ENCODE peak calls at places on chromosomes 11 and 22, in five cellular contexts. One of them, this sample, is unnamed.

GRCh38 chr11:9571071-9571765 is 2.3 kb upstream of the WEE1 start:
- DNase-seq in A549: no peak
- DNase-seq in GM23338: no peak
- DNase-seq in K562: no peak
- DNase-seq in HepG2: no peak
- DNase-seq in this sample: no peak

GRCh38 chr22:25623310-25623734 is 58.8 kb downstream of the GRK3 start:
- DNase-seq in A549: no peak
- DNase-seq in GM23338: no peak
- DNase-seq in K562: no peak
- DNase-seq in HepG2: no peak
- DNase-seq in this sample: peak; percentile 93

GRCh38 chr11:128367573-128367972 is 219.8 kb downstream of the ETS1 start:
- DNase-seq in A549: no peak
- DNase-seq in GM23338: no peak
- DNase-seq in K562: no peak
- DNase-seq in HepG2: no peak
- DNase-seq in this sample: peak; percentile 41

GRCh38 chr11:72364754-72365153 is 69.6 kb downstream of the CLPB start:
- DNase-seq in A549: no peak
- DNase-seq in GM23338: no peak
- DNase-seq in K562: no peak
- DNase-seq in HepG2: no peak
- DNase-seq in this sample: no peak

GRCh38 chr11:86987687-86988086 is 32.5 kb upstream of the FZD4 start:
- DNase-seq in A549: no peak
- DNase-seq in GM23338: no peak
- DNase-seq in K562: no peak
- DNase-seq in HepG2: no peak
- DNase-seq in this sample: no peak

GRCh38 chr11:118142809-118143208 is 9.8 kb downstream of the SCN4B start:
- DNase-seq in A549: no peak
- DNase-seq in GM23338: no peak
- DNase-seq in K562: peak; percentile 17
- DNase-seq in HepG2: no peak
- DNase-seq in this sample: no peak

GRCh38 chr22:32932176-32932575 is 126.0 kb downstream of the SYN3 start:
- DNase-seq in A549: no peak
- DNase-seq in GM23338: no peak
- DNase-seq in K562: no peak
- DNase-seq in HepG2: peak; percentile 31
- DNase-seq in this sample: no peak

GRCh38 chr22:31683181-31684105 is 21.4 kb upstream of the PISD start:
- DNase-seq in A549: no peak
- DNase-seq in GM23338: no peak
- DNase-seq in K562: no peak
- DNase-seq in HepG2: no peak
- DNase-seq in this sample: no peak

GRCh38 chr11:64594159-64594939 is 3.3 kb downstream of the SLC22A12 start:
- DNase-seq in A549: no peak
- DNase-seq in GM23338: no peak
- DNase-seq in K562: no peak
- DNase-seq in HepG2: no peak
- DNase-seq in this sample: no peak

GRCh38 chr22:33130473-33130872 is 72.3 kb upstream of the SYN3 start:
- DNase-seq in A549: no peak
- DNase-seq in GM23338: no peak
- DNase-seq in K562: no peak
- DNase-seq in HepG2: peak; percentile 84
- DNase-seq in this sample: no peak

GRCh38 chr11:95254139-95254704 is 23.2 kb upstream of the SESN3 start:
- DNase-seq in A549: peak; percentile 18
- DNase-seq in GM23338: peak; percentile 82
- DNase-seq in K562: peak; percentile 73
- DNase-seq in HepG2: peak; percentile 32
- DNase-seq in this sample: peak; percentile 96

DNA sequence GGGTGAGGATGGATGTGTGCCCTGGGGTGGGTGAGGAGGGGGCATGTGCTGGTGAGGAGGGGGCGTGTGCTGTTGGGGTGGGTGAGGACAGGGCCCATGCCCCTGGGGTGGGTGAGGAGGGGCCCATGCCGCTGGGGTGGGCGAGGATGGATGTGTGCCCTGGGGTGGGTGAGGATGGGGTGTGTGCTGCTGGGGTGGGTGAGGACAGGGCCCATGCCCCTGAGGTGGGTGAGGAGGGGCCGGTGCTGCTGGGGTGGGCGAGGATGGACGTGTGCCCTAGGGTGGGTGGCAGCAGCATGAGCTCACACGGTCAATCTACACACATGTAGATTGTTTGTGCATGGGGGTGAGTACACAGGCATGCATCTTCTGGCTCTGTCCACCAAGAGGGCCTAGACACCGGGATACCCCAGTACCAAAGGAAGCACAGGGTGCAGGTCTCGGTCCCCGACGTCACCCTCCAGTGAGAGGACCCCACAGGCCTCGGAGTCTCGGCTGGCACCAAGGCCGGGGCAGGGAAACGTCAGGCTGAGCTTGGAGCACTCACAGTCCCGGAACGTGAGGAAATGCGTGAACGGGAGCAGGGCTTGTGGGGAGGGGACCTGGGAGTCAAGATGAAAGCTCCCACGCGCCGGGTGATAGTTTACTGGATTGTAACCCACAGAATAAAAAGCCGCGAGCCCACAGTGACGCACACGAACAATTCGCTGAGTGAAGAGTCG is 37.4 kb upstream of the TOLLIP start:
- DNase-seq in A549: no peak
- DNase-seq in GM23338: no peak
- DNase-seq in K562: no peak
- DNase-seq in HepG2: no peak
- DNase-seq in this sample: no peak
- TF ChIP-seq JUNB in A549: no peak
- TF ChIP-seq JUNB in GM23338: no peak
- TF ChIP-seq JUNB in K562: no peak
- TF ChIP-seq JUNB in HepG2: no peak
- TF ChIP-seq JUNB in this sample: no peak

GRCh38 chr11:126328938-126329643 is 25.2 kb downstream of the DCPS start:
- DNase-seq in A549: no peak
- DNase-seq in GM23338: no peak
- DNase-seq in K562: no peak
- DNase-seq in HepG2: no peak
- DNase-seq in this sample: no peak

GRCh38 chr11:126328444-126328843 is 24.6 kb downstream of the DCPS start:
- DNase-seq in A549: no peak
- DNase-seq in GM23338: no peak
- DNase-seq in K562: no peak
- DNase-seq in HepG2: no peak
- DNase-seq in this sample: no peak

GRCh38 chr11:126331286-126331685 is 24.2 kb upstream of the ST3GAL4 start:
- DNase-seq in A549: no peak
- DNase-seq in GM23338: no peak
- DNase-seq in K562: no peak
- DNase-seq in HepG2: no peak
- DNase-seq in this sample: no peak

GRCh38 chr11:126328001-126328390 is 24.1 kb downstream of the DCPS start:
- DNase-seq in A549: no peak
- DNase-seq in GM23338: no peak
- DNase-seq in K562: no peak
- DNase-seq in HepG2: no peak
- DNase-seq in this sample: no peak

DNA sequence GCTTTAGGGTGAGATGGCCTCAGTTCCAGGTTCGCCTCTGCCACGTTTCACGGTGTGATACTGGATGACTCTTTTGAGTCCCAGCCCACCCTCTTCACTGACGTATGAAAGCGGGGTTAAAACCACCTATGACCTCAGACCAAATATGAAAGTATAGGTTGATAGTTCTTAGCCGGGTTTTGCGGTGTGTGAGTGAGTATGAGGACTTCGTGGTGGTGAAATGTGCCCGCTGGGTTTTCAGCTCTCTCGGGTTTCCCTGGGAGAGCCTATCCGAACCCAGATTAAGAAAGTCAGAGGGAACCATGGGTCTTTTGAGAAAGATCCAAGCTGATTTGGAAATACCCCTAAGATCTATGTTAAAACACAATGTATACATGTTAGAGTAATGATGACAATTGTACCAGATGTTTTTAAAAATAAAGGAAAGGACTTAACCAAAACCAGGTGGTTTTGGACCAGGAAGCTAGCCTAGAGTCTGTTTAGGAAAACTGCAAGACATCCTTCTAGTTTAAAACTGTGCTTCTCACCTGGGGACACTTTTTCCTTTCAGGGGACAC is 25.8 kb upstream of the ST3GAL4 start:
- DNase-seq in A549: no peak
- DNase-seq in GM23338: no peak
- DNase-seq in K562: no peak
- DNase-seq in HepG2: no peak
- DNase-seq in this sample: no peak
- TF ChIP-seq JUNB in A549: no peak
- TF ChIP-seq JUNB in GM23338: no peak
- TF ChIP-seq JUNB in K562: no peak
- TF ChIP-seq JUNB in HepG2: no peak
- TF ChIP-seq JUNB in this sample: no peak

DNA sequence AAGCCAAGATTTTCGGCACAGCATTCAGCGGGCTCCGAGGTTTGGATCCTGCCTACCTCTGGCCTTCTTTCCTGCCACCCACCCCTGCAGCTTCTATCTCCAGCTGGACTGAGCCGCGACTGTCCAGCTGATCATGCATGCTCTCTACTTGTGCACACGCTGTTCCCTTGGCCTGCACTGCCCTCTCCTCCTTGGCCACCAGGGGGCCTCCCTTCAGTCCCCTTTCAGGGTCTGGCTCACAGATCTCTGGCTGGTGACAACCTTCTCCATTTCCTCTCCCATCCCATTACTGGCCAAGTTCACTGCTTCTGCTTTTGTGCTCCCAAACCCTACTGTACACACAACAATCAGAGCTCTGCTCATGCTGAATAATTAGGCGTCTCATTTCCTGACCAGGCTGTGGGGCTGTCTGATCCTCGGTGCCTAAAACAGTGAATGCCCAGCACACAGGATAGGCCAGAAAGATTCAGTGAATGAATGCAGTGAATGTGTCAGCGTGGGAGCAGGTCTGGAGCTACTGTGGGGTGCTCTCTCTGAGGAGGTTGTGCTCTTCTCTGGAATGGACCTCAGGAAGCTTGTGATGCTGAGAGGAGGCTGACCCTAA is 224.0 kb upstream of the NARS2 start:
- DNase-seq in A549: peak; percentile 20
- DNase-seq in GM23338: peak; percentile 83
- DNase-seq in K562: peak; percentile 63
- DNase-seq in HepG2: peak; percentile 25
- DNase-seq in this sample: no peak
- TF ChIP-seq JUNB in A549: no peak
- TF ChIP-seq JUNB in GM23338: no peak
- TF ChIP-seq JUNB in K562: no peak
- TF ChIP-seq JUNB in HepG2: no peak
- TF ChIP-seq JUNB in this sample: no peak

DNA sequence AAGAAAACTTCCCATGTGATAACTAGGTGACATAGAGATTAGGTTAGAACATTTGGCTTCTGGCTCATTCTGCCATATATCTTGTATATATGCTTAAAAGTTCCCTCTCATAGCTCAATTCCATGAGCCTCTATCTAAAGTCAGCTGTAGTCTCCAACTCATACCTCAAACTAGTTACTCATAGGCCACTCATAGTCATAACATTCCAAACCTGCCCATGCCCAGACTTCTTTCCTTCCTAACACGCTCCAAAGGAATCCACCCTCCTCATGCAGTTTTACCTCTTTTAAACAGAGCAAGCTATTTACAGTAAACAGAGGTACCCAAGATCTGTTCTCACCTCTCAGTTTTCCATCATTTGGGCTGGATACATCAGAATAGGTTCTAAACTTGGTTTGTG is 39.4 kb downstream of the GLYATL2 start:
- DNase-seq in A549: no peak
- DNase-seq in GM23338: no peak
- DNase-seq in K562: no peak
- DNase-seq in HepG2: no peak
- DNase-seq in this sample: no peak
- TF ChIP-seq JUNB in A549: no peak
- TF ChIP-seq JUNB in GM23338: no peak
- TF ChIP-seq JUNB in K562: no peak
- TF ChIP-seq JUNB in HepG2: no peak
- TF ChIP-seq JUNB in this sample: no peak

GRCh38 chr11:65976216-65977176 is 15.0 kb downstream of the SART1 start:
- DNase-seq in A549: no peak
- DNase-seq in GM23338: no peak
- DNase-seq in K562: no peak
- DNase-seq in HepG2: no peak
- DNase-seq in this sample: no peak

GRCh38 chr11:65975771-65976170 is 14.2 kb downstream of the SART1 start:
- DNase-seq in A549: no peak
- DNase-seq in GM23338: no peak
- DNase-seq in K562: no peak
- DNase-seq in HepG2: no peak
- DNase-seq in this sample: no peak

GRCh38 chr11:65972116-65972515 is 10.6 kb downstream of the SART1 start:
- DNase-seq in A549: no peak
- DNase-seq in GM23338: no peak
- DNase-seq in K562: no peak
- DNase-seq in HepG2: no peak
- DNase-seq in this sample: no peak

GRCh38 chr11:65977621-65978390 is 16.3 kb downstream of the SART1 start:
- DNase-seq in A549: no peak
- DNase-seq in GM23338: no peak
- DNase-seq in K562: no peak
- DNase-seq in HepG2: no peak
- DNase-seq in this sample: no peak

GRCh38 chr11:65973439-65974110 is 12.0 kb downstream of the SART1 start:
- DNase-seq in A549: no peak
- DNase-seq in GM23338: no peak
- DNase-seq in K562: no peak
- DNase-seq in HepG2: no peak
- DNase-seq in this sample: no peak
- TF ChIP-seq JUNB in A549: no peak
- TF ChIP-seq JUNB in GM23338: no peak
- TF ChIP-seq JUNB in K562: no peak
- TF ChIP-seq JUNB in HepG2: no peak
- TF ChIP-seq JUNB in this sample: no peak

GRCh38 chr22:38923463-38924196 is 33.8 kb upstream of the APOBEC3A start:
- DNase-seq in A549: peak; percentile 86
- DNase-seq in GM23338: peak; percentile 62
- DNase-seq in K562: peak; percentile 58
- DNase-seq in HepG2: peak; percentile 88
- DNase-seq in this sample: no peak
- TF ChIP-seq JUNB in A549: no peak
- TF ChIP-seq JUNB in GM23338: no peak
- TF ChIP-seq JUNB in K562: no peak
- TF ChIP-seq JUNB in HepG2: no peak
- TF ChIP-seq JUNB in this sample: no peak